ENCODE peak calls at places on chromosomes 16 and 17, in six cellular contexts. A is B cell; L is stimulated activated naive CD4-positive, alpha-beta T cell; V is AG09309; X is bronchial epithelial cell; G is left ventricle myocardium superior. J is an unnamed sample.

GRCh38 chr16:53754938-53755910 is 51.3 kb downstream of the FTO start:
- DNase-seq in A (no peak), L (no peak), V (no peak), X (peak; percentile 91), G (peak; percentile 39), J (peak; percentile 40)

GRCh38 chr17:15919466-15919865 is 25.5 kb upstream of the ADORA2B start:
- DNase-seq in A (no peak), L (no peak), V (no peak), X (no peak), G (no peak), J (no peak)

GRCh38 chr16:28915181-28915580 is 9.9 kb downstream of the RABEP2 start:
- DNase-seq in A (no peak), L (no peak), V (peak; percentile 28), X (peak; percentile 18), G (no peak), J (peak; percentile 78)

GRCh38 chr16:10754941-10755340 is 11.3 kb downstream of the NUBP1 start:
- DNase-seq in A (no peak), L (no peak), V (no peak), X (peak; percentile 79), G (no peak), J (peak; percentile 82)

GRCh38 chr17:3005696-3006095 is 57.7 kb downstream of the OR1D5 start:
- DNase-seq in A (no peak), L (no peak), V (no peak), X (no peak), G (peak; percentile 17), J (no peak)

GRCh38 chr16:389317-389716 is 7.5 kb upstream of the PGAP6 start:
- DNase-seq in A (no peak), L (no peak), V (no peak), X (no peak), G (no peak), J (no peak)

GRCh38 chr17:15954222-15954621 is 9.3 kb downstream of the ADORA2B start:
- DNase-seq in A (no peak), L (no peak), V (peak; percentile 54), X (peak; percentile 96), G (no peak), J (peak; percentile 99)

GRCh38 chr16:30399435-30400186 is 4.4 kb downstream of the ZNF48 start:
- DNase-seq in A (no peak), L (no peak), V (no peak), X (no peak), G (no peak), J (no peak)

GRCh38 chr17:82320140-82320840 is 2.9 kb upstream of the CD7 start:
- DNase-seq in A (no peak), L (no peak), V (no peak), X (no peak), G (no peak), J (no peak)

GRCh38 chr17:58535431-58535830 is 21.0 kb upstream of the MTMR4 start:
- DNase-seq in A (no peak), L (no peak), V (no peak), X (peak; percentile 32), G (no peak), J (peak; percentile 76)

GRCh38 chr16:86862596-86862995 is 284.2 kb downstream of the FOXL1 start:
- DNase-seq in A (no peak), L (no peak), V (no peak), X (no peak), G (peak; percentile 48), J (no peak)

GRCh38 chr17:29640413-29640812 is 17.7 kb upstream of the CORO6 start:
- DNase-seq in A (no peak), L (no peak), V (peak; percentile 50), X (peak; percentile 66), G (no peak), J (peak; percentile 61)

GRCh38 chr16:67284699-67285646 is 5.6 kb downstream of the PLEKHG4 start:
- DNase-seq in A (no peak), L (no peak), V (no peak), X (peak; percentile 21), G (peak; percentile 57), J (peak; percentile 53)

GRCh38 chr16:69311533-69312388 is 611 bp downstream of the VPS4A start:
- DNase-seq in A (peak; percentile 43), L (peak; percentile 30), V (no peak), X (peak; percentile 42), G (no peak), J (peak; percentile 56)

GRCh38 chr17:4482338-4483011 is 16.2 kb upstream of the SPNS2 start:
- DNase-seq in A (no peak), L (no peak), V (no peak), X (no peak), G (no peak), J (no peak)

GRCh38 chr16:19014456-19014855 is 30.7 kb downstream of the TMC7 start:
- DNase-seq in A (no peak), L (no peak), V (no peak), X (peak; percentile 19), G (no peak), J (no peak)

GRCh38 chr17:72597354-72598087 is 476.7 kb downstream of the SOX9 start:
- DNase-seq in A (no peak), L (no peak), V (no peak), X (no peak), G (no peak), J (no peak)

GRCh38 chr16:3518983-3519343 is 18.2 kb downstream of the CLUAP1 start:
- DNase-seq in A (no peak), L (no peak), V (no peak), X (no peak), G (no peak), J (no peak)

GRCh38 chr16:12099451-12100123 is 123.1 kb downstream of the SNX29 start:
- DNase-seq in A (no peak), L (no peak), V (no peak), X (no peak), G (no peak), J (no peak)

GRCh38 chr16:68445458-68445857 is 2.9 kb downstream of the SMPD3 start:
- DNase-seq in A (no peak), L (no peak), V (no peak), X (peak; percentile 58), G (no peak), J (peak; percentile 76)

GRCh38 chr17:3845361-3845753 is 689 bp downstream of the NCBP3 start:
- DNase-seq in A (no peak), L (no peak), V (no peak), X (peak; percentile 13), G (no peak), J (peak; percentile 50)

GRCh38 chr17:39800540-39800939 is 62.8 kb downstream of the GRB7 start:
- DNase-seq in A (peak; percentile 57), L (peak; percentile 77), V (no peak), X (no peak), G (no peak), J (no peak)

J was measured in ELR.